ENCODE peak calls at places on chromosome 5, in seven cellular contexts. E, R, J, Z, U, M and T are unnamed samples.

GRCh38 chr5:67341478-67341877 is 144.9 kb upstream of the CD180 start:
- DNase-seq in E (no peak), R (no peak), J (no peak), Z (no peak), U (no peak), M (peak; percentile 42), T (no peak)

GRCh38 chr5:172559004-172559932 is 81.8 kb upstream of the NEURL1B start:
- DNase-seq in E (no peak), R (no peak), J (no peak), Z (no peak), U (peak; percentile 6), M (no peak), T (no peak)

GRCh38 chr5:109920736-109921135 is 231.0 kb downstream of the MAN2A1 start:
- DNase-seq in E (no peak), R (no peak), J (no peak), Z (no peak), U (no peak), M (no peak), T (no peak)

GRCh38 chr5:135426102-135427082 is 20.8 kb downstream of the DCANP1 start:
- DNase-seq in E (peak; percentile 70), R (no peak), J (peak; percentile 12), Z (peak; percentile 66), U (peak; percentile 65), M (peak; percentile 69), T (no peak)

GRCh38 chr5:33834334-33834733 is 57.5 kb downstream of the ADAMTS12 start:
- DNase-seq in E (no peak), R (no peak), J (no peak), Z (no peak), U (no peak), M (no peak), T (no peak)

GRCh38 chr5:77266291-77266690 is 55.8 kb downstream of the PDE8B start:
- DNase-seq in E (no peak), R (no peak), J (no peak), Z (no peak), U (no peak), M (no peak), T (no peak)

GRCh38 chr5:54792611-54793404 is 192.6 kb downstream of the ESM1 start:
- DNase-seq in E (no peak), R (no peak), J (no peak), Z (no peak), U (no peak), M (no peak), T (no peak)

GRCh38 chr5:5078009-5078897 is 61.9 kb upstream of the ADAMTS16 start:
- DNase-seq in E (peak; percentile 13), R (peak; percentile 34), J (no peak), Z (no peak), U (no peak), M (peak; percentile 14), T (no peak)

GRCh38 chr5:109141499-109142200 is 268.1 kb downstream of the PJA2 start:
- DNase-seq in E (no peak), R (no peak), J (no peak), Z (no peak), U (no peak), M (no peak), T (peak; percentile 9)

GRCh38 chr5:150738862-150739261 is 20.0 kb downstream of the DCTN4 start:
- DNase-seq in E (no peak), R (no peak), J (no peak), Z (no peak), U (no peak), M (no peak), T (no peak)

GRCh38 chr5:41527201-41527779 is 16.9 kb upstream of the PLCXD3 start:
- DNase-seq in E (no peak), R (no peak), J (no peak), Z (no peak), U (peak; percentile 33), M (no peak), T (no peak)
- TF ChIP-seq JUND in E (no peak), R (no peak), J (no peak), Z (no peak), U (peak; percentile 45), M (peak; percentile 91), T (no peak)

GRCh38 chr5:141567513-141568117 is 51.2 kb downstream of the DIAPH1 start:
- DNase-seq in E (no peak), R (no peak), J (no peak), Z (no peak), U (no peak), M (peak; percentile 47), T (peak; percentile 21)
- TF ChIP-seq JUND in E (no peak), R (no peak), J (no peak), Z (no peak), U (no peak), M (no peak), T (no peak)

GRCh38 chr5:14793851-14794250 is 77.7 kb downstream of the ANKH start:
- DNase-seq in E (no peak), R (no peak), J (no peak), Z (no peak), U (no peak), M (no peak), T (peak; percentile 15)
- TF ChIP-seq JUND in E (no peak), R (no peak), J (no peak), Z (no peak), U (no peak), M (no peak), T (no peak)

GRCh38 chr5:176732306-176732705 is 78.1 kb upstream of the UNC5A start:
- DNase-seq in E (no peak), R (no peak), J (no peak), Z (no peak), U (no peak), M (no peak), T (no peak)

GRCh38 chr5:176733586-176734262 is 76.6 kb upstream of the UNC5A start:
- DNase-seq in E (no peak), R (no peak), J (no peak), Z (no peak), U (no peak), M (peak; percentile 42), T (no peak)

GRCh38 chr5:176734756-176735342 is 75.5 kb upstream of the UNC5A start:
- DNase-seq in E (no peak), R (no peak), J (no peak), Z (no peak), U (no peak), M (peak; percentile 11), T (no peak)

GRCh38 chr5:176731506-176732192 is 78.7 kb upstream of the UNC5A start:
- DNase-seq in E (no peak), R (no peak), J (no peak), Z (no peak), U (no peak), M (no peak), T (no peak)

GRCh38 chr5:176732736-176733585 is 77.4 kb upstream of the UNC5A start:
- DNase-seq in E (no peak), R (no peak), J (no peak), Z (no peak), U (no peak), M (peak; percentile 33), T (no peak)
- TF ChIP-seq JUND in E (no peak), R (no peak), J (no peak), Z (no peak), U (no peak), M (no peak), T (no peak)

DNA sequence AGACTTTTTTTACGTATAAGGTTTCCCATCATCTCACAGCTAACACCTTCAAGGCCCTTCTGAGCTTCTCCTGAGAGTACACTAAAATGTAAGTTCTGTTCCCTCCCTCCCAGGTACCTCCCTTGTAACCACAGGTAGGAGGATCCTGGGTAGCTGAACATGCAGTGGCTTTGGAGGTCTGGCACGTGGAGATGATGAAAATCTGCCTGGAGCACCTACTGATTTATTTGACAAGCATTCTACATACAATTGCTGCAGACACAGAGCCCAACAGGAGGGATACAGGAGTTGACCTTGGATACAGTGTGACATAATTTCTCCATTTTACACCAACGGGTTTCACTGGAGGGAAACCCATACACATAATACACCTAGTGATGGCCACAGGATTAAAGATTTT is 478.7 kb downstream of the SEMA5A start:
- DNase-seq in E (no peak), R (no peak), J (no peak), Z (no peak), U (no peak), M (no peak), T (no peak)
- TF ChIP-seq JUND in E (no peak), R (no peak), J (no peak), Z (no peak), U (no peak), M (no peak), T (no peak)

GRCh38 chr5:1975898-1976765 is 93.4 kb upstream of the IRX4 start:
- DNase-seq in E (no peak), R (no peak), J (no peak), Z (no peak), U (peak; percentile 4), M (no peak), T (peak; percentile 10)
- TF ChIP-seq JUND in E (no peak), R (no peak), J (no peak), Z (no peak), U (no peak), M (no peak), T (no peak)

GRCh38 chr5:96293966-96294886 is 138.8 kb downstream of the PCSK1 start:
- DNase-seq in E (no peak), R (no peak), J (no peak), Z (no peak), U (no peak), M (no peak), T (peak; percentile 15)
- TF ChIP-seq JUND in E (no peak), R (no peak), J (no peak), Z (no peak), U (no peak), M (no peak), T (no peak)

DNA sequence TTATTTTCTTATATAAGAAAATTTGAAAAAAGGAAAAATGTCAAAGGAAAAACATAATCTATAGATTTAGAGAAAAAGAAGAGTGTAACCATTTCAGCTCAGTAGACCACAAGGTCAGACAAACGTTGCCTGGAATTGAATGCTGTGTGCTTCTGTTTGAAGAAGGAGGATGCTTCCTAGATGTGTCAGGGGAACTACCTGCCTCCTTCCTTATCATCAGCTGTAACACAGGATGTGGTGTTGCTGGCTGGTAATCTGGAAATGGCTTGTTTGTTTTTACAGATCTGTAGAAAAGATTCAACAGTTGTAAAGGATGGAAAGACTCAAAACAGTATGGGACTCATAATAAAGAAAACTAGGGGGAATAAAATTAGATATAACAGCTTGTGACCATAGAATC is 160.7 kb upstream of the MEF2C start:
- DNase-seq in E (peak; percentile 30), R (no peak), J (no peak), Z (peak; percentile 5), U (no peak), M (no peak), T (no peak)
- TF ChIP-seq JUND in E (no peak), R (no peak), J (no peak), Z (no peak), U (no peak), M (no peak), T (no peak)